ENCODE peak calls at places on chromosome 6, in ten cellular contexts. L is OCI-LY7, A is aorta, J is adrenal gland, Z is psoas muscle, H is tibial nerve, C is ovary, G is small intestine, R is PC-3, X is breast epithelium. B is an unnamed sample.

GRCh38 chr6:6024220-6024619 is 17.5 kb upstream of the NRN1 start:
- DNase-seq in J (no peak), G (no peak), C (no peak), R (no peak), Z (no peak), A (no peak), X (no peak), H (no peak), L (no peak), B (no peak)

GRCh38 chr6:94859924-94860323 is 717.4 kb upstream of the MANEA start:
- DNase-seq in A (no peak), G (no peak), J (no peak), L (no peak), C (no peak), X (no peak), R (no peak), Z (no peak), H (no peak), B (no peak)

GRCh38 chr6:166615059-166615770 is 11.8 kb downstream of the RPS6KA2 start:
- DNase-seq in J (no peak), A (no peak), G (no peak), C (peak; percentile 58), L (no peak), H (no peak), X (no peak), Z (peak; percentile 73), R (no peak), B (no peak)

GRCh38 chr6:134145786-134146185 is 93.4 kb upstream of the SLC2A12 start:
- DNase-seq in X (no peak), H (no peak), A (no peak), Z (no peak), J (no peak), R (peak; percentile 62), G (no peak), L (peak; percentile 25), C (no peak), B (no peak)

GRCh38 chr6:110034637-110035096 is 56.6 kb downstream of the GPR6 start:
- DNase-seq in G (no peak), X (no peak), H (no peak), R (no peak), J (no peak), L (no peak), C (no peak), A (no peak), Z (no peak), B (no peak)

GRCh38 chr6:43986177-43986825 is 141.0 kb downstream of the MRPL14 start:
- DNase-seq in X (no peak), G (no peak), L (no peak), J (no peak), Z (no peak), R (no peak), A (no peak), H (no peak), C (no peak), B (no peak)

GRCh38 chr6:150600302-150601017 is 775 bp downstream of the PLEKHG1 start:
- DNase-seq in A (peak; percentile 73), L (peak; percentile 92), C (peak; percentile 69), H (peak; percentile 28), G (peak; percentile 86), X (peak; percentile 69), J (peak; percentile 54), Z (peak; percentile 66), R (peak; percentile 75), B (peak; percentile 48)

GRCh38 chr6:12266571-12266970 is 23.6 kb upstream of the EDN1 start:
- DNase-seq in H (no peak), C (no peak), A (no peak), L (no peak), J (no peak), G (no peak), Z (no peak), X (no peak), R (peak; percentile 73), B (no peak)

GRCh38 chr6:7166410-7167293 is 58.9 kb downstream of the RREB1 start:
- DNase-seq in Z (no peak), X (no peak), H (no peak), C (no peak), A (no peak), L (no peak), G (no peak), J (no peak), R (no peak), B (no peak)

GRCh38 chr6:7164536-7165001 is 56.8 kb downstream of the RREB1 start:
- DNase-seq in J (no peak), G (no peak), A (no peak), X (no peak), Z (no peak), R (no peak), H (no peak), C (no peak), L (no peak), B (no peak)

GRCh38 chr6:7163661-7164071 is 55.9 kb downstream of the RREB1 start:
- DNase-seq in A (no peak), J (no peak), X (no peak), C (no peak), G (no peak), R (no peak), L (no peak), Z (no peak), H (no peak), B (no peak)

GRCh38 chr6:7165002-7165735 is 57.4 kb downstream of the RREB1 start:
- DNase-seq in Z (no peak), H (no peak), A (no peak), R (no peak), C (no peak), X (no peak), J (no peak), L (no peak), G (no peak), B (no peak)

GRCh38 chr6:7165736-7166296 is 58.1 kb downstream of the RREB1 start:
- DNase-seq in X (no peak), Z (no peak), R (no peak), A (no peak), H (no peak), G (no peak), C (no peak), L (no peak), J (no peak), B (no peak)
- H3K4me3 ChIP-seq in X (no peak overlapping the region), Z (no peak overlapping the region), R (no peak overlapping the region), A (no peak overlapping the region), H (no peak overlapping the region), G (no peak overlapping the region), C (no peak overlapping the region), L (no peak overlapping the region), J (no peak overlapping the region), B (no peak overlapping the region)

GRCh38 chr6:85403331-85404015 is 46.4 kb upstream of the NT5E start:
- DNase-seq in A (no peak), G (no peak), C (no peak), X (no peak), H (no peak), Z (no peak), J (no peak), L (no peak), R (peak; percentile 77), B (no peak)

GRCh38 chr6:85402071-85402470 is 47.8 kb upstream of the NT5E start:
- DNase-seq in A (no peak), G (no peak), C (no peak), J (no peak), R (no peak), X (no peak), L (no peak), H (no peak), Z (no peak), B (no peak)

GRCh38 chr6:85401186-85402062 is 48.5 kb upstream of the NT5E start:
- DNase-seq in A (no peak), L (no peak), H (no peak), G (no peak), Z (no peak), J (no peak), X (no peak), C (no peak), R (no peak), B (no peak)

GRCh38 chr6:85404497-85405174 is 45.2 kb upstream of the NT5E start:
- DNase-seq in X (no peak), H (no peak), A (peak; percentile 79), C (peak; percentile 30), Z (no peak), R (peak; percentile 94), J (no peak), G (peak; percentile 50), L (no peak), B (no peak)

DNA sequence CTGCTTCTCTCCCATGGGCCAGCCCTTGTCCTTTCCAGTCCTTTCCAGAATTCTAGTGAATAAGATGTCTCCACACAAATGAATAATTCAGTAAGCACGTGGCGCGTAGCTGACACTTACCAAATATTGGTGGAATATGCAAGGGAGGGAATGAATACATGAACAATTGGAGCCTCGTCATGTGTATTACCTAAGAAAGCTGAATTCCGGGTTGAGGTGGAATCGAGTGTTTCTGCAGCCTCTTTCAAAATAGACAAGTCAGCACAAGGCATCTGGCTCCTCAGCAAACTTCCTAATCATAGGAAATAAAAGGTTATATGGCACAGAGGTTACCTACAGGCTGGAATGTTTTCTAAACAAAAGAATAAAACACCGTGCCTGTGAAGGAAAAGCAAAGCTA is 47.0 kb upstream of the NT5E start:
- DNase-seq in H (no peak), X (no peak), J (no peak), A (no peak), L (no peak), R (no peak), C (no peak), G (no peak), Z (no peak), B (no peak)
- H3K27ac ChIP-seq in H (no peak overlapping the region), X (no peak overlapping the region), J (no peak overlapping the region), A (peak overlapping the region; percentile 84), L (no peak overlapping the region), R (peak overlapping the region; percentile 95), C (no peak overlapping the region), G (no peak overlapping the region), Z (no peak overlapping the region), B (no peak overlapping the region)

DNA sequence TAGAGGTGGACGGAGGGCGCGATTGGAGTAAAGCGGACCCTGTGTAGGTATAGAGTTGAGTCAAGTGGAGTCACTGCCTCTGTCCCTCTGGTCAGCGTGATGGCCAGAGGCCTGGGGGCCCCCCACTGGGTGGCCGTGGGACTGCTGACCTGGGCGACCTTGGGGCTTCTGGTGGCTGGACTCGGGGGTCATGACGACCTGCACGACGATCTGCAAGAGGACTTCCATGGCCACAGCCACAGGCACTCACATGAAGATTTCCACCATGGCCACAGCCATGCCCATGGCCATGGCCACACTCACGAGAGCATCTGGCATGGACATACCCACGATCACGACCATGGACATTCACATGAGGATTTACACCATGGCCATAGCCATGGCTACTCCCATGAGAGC is 479 bp downstream of the SLC39A7 start:
- DNase-seq in A (no peak), Z (peak; percentile 63), H (no peak), R (no peak), G (no peak), L (no peak), J (peak; percentile 43), C (peak; percentile 64), X (no peak), B (no peak)
- H3K4me1 ChIP-seq in A (no peaks in the 10 kb centered on the region), Z (peaks cover 32% of the 10 kb centered on the region), H (peaks cover 81% of the 10 kb centered on the region), R (peaks cover 39% of the 10 kb centered on the region), G (peaks cover 9% of the 10 kb centered on the region), L (peaks cover 63% of the 10 kb centered on the region), J (peaks cover 35% of the 10 kb centered on the region), C (peaks cover 27% of the 10 kb centered on the region), X (peaks cover 10% of the 10 kb centered on the region), B (peaks cover 33% of the 10 kb centered on the region)

GRCh38 chr6:106356382-106356781 is 4.1 kb upstream of the CRYBG1 start:
- DNase-seq in Z (no peak), H (no peak), J (no peak), R (no peak), A (no peak), L (no peak), G (peak; percentile 27), C (no peak), X (no peak), B (no peak)

GRCh38 chr6:106363401-106364138 is 3.1 kb downstream of the CRYBG1 start:
- DNase-seq in R (peak; percentile 70), G (no peak), C (no peak), J (no peak), A (no peak), L (no peak), X (no peak), H (no peak), Z (no peak), B (no peak)

GRCh38 chr6:106360989-106361430 is 493 bp downstream of the CRYBG1 start:
- DNase-seq in H (no peak), Z (peak; percentile 48), J (no peak), L (no peak), R (peak; percentile 36), A (peak; percentile 47), C (peak; percentile 15), X (peak; percentile 58), G (peak; percentile 47), B (peak; percentile 1)

GRCh38 chr6:106359989-106360409 is 518 bp upstream of the CRYBG1 start:
- DNase-seq in G (no peak), L (no peak), Z (no peak), H (no peak), X (no peak), R (no peak), A (no peak), C (no peak), J (no peak), B (no peak)

GRCh38 chr6:106360410-106360988 is at the start of gene CRYBG1:
- DNase-seq in H (no peak), Z (peak; percentile 61), L (peak; percentile 23), C (peak; percentile 53), G (peak; percentile 84), J (peak; percentile 49), X (peak; percentile 83), R (peak; percentile 90), A (peak; percentile 53), B (peak; percentile 51)
- H3K4me3 ChIP-seq in H (peak within 1 kb of the TSS; percentile 15), Z (peak within 1 kb of the TSS; percentile 61), L (no peak within 1 kb of the TSS), C (peak within 1 kb of the TSS; percentile 37), G (peak within 1 kb of the TSS; percentile 35), J (no peak within 1 kb of the TSS), X (peak within 1 kb of the TSS; percentile 82), R (peak within 1 kb of the TSS; percentile 70), A (no peak within 1 kb of the TSS), B (peak within 1 kb of the TSS; percentile 55)

B was measured in effector memory CD4-positive, alpha-beta T cell.